ENCODE peak calls at places on chromosomes 16 and 17, in five cellular contexts. N is stimulated activated CD8-positive, alpha-beta memory T cell treated with anti-CD3 and anti-CD28 coated beads, Interleukin-2, amount 100 ng/mL, for 48 hours; E is iPS-NIHi11; P is endothelial cell; Y is GM03348. Q is an unnamed sample.

GRCh38 chr16:69283851-69284250 is 27.3 kb upstream of the VPS4A start:
- DNase-seq in P (no peak), N (no peak), Y (no peak), E (no peak), Q (no peak)

GRCh38 chr16:85650864-85651811 is 37.6 kb downstream of the GINS2 start:
- DNase-seq in P (no peak), N (no peak), E (no peak), Y (no peak), Q (no peak)

GRCh38 chr17:42407289-42407836 is 15.7 kb downstream of the CAVIN1 start:
- DNase-seq in Y (peak; percentile 56), E (peak; percentile 83), P (peak; percentile 71), N (peak; percentile 36), Q (peak; percentile 91)

GRCh38 chr17:66240013-66240412 is 10.8 kb upstream of the APOH start:
- DNase-seq in E (no peak), N (no peak), Y (no peak), P (no peak), Q (no peak)

GRCh38 chr16:10685709-10686108 is 9.0 kb downstream of the TEKT5 start:
- DNase-seq in P (no peak), E (no peak), N (no peak), Y (no peak), Q (no peak)

GRCh38 chr17:64080174-64080618 is 49.7 kb downstream of the ERN1 start:
- DNase-seq in N (no peak), Y (no peak), P (no peak), E (no peak), Q (no peak)

GRCh38 chr17:43755389-43755875 is 3.2 kb downstream of the SOST start:
- DNase-seq in P (peak; percentile 54), Y (no peak), E (peak; percentile 79), N (no peak), Q (peak; percentile 87)

GRCh38 chr17:57549996-57550395 is 195.1 kb downstream of the CCDC182 start:
- DNase-seq in E (no peak), Y (no peak), P (no peak), N (no peak), Q (no peak)

GRCh38 chr16:72938426-72939164 is 109.3 kb downstream of the ZFHX3 start:
- DNase-seq in E (no peak), N (no peak), P (no peak), Y (peak; percentile 88), Q (no peak)

Q was measured in H9.